ENCODE peak calls at places on chromosomes 5 and 9, in six cellular contexts. T, I, O, Q, F and H are unnamed samples.
A peak's percentile ranks its signal among the peaks of the same experiment; 100 is the strongest.

GRCh38 chr9:133906218-133906617 is 85.9 kb downstream of the VAV2 start:
- DNase-seq in O (no peak), I (no peak), Q (no peak), T (no peak), F (no peak), H (no peak)

GRCh38 chr5:31664566-31664965 is 25.6 kb downstream of the PDZD2 start:
- DNase-seq in T (no peak), F (no peak), O (no peak), I (no peak), Q (peak; percentile 1), H (peak; percentile 30)

GRCh38 chr5:168411871-168412270 is 74.4 kb upstream of the RARS1 start:
- DNase-seq in Q (no peak), T (no peak), F (no peak), I (no peak), O (no peak), H (no peak)

GRCh38 chr5:127925916-127926315 is 157.7 kb upstream of the SLC12A2 start:
- DNase-seq in T (no peak), F (no peak), O (no peak), Q (no peak), I (no peak), H (no peak)

GRCh38 chr5:20276061-20276958 is 288.3 kb upstream of the CDH18 start:
- DNase-seq in T (no peak), O (no peak), I (no peak), F (no peak), Q (no peak), H (peak; percentile 85)

GRCh38 chr5:109945097-109945678 is 255.5 kb downstream of the MAN2A1 start:
- DNase-seq in T (no peak), Q (no peak), I (no peak), O (peak; percentile 13), F (no peak), H (no peak)

GRCh38 chr5:174462128-174462527 is 262.3 kb upstream of the MSX2 start:
- DNase-seq in I (no peak), O (no peak), F (no peak), T (no peak), Q (no peak), H (no peak)

GRCh38 chr9:35071814-35072460 is 488 bp downstream of the VCP start:
- DNase-seq in O (peak; percentile 76), Q (peak; percentile 61), I (peak; percentile 79), T (peak; percentile 65), F (peak; percentile 50), H (peak; percentile 91)

GRCh38 chr5:179439181-179439990 is 94.1 kb upstream of the ADAMTS2 start:
- DNase-seq in I (no peak), F (no peak), O (no peak), Q (no peak), T (no peak), H (no peak)

GRCh38 chr9:137301086-137301947 is 754 bp downstream of the NRARP start:
- DNase-seq in Q (no peak), O (no peak), I (no peak), T (no peak), F (no peak), H (peak; percentile 41)

GRCh38 chr5:35859101-35859661 is 2.5 kb downstream of the IL7R start:
- DNase-seq in F (no peak), I (no peak), Q (no peak), T (peak; percentile 22), O (no peak), H (peak; percentile 84)

GRCh38 chr5:135426102-135427082 is 20.8 kb downstream of the DCANP1 start:
- DNase-seq in I (no peak), Q (peak; percentile 75), O (no peak), F (no peak), T (no peak), H (peak; percentile 58)

GRCh38 chr9:37806271-37806670 is 5.7 kb downstream of the DCAF10 start:
- DNase-seq in I (no peak), T (no peak), O (no peak), Q (no peak), F (no peak), H (no peak)

GRCh38 chr9:136996361-136997281 is at the start of gene CLIC3:
- DNase-seq in I (no peak), F (peak; percentile 43), T (peak; percentile 38), Q (no peak), O (peak; percentile 47), H (peak; percentile 44)

GRCh38 chr5:5666389-5666788 is 243.9 kb downstream of the ICE1 start:
- DNase-seq in T (no peak), F (no peak), I (no peak), Q (no peak), O (no peak), H (no peak)

GRCh38 chr9:108015690-108016089 is 526.1 kb upstream of the KLF4 start:
- DNase-seq in I (no peak), O (no peak), F (no peak), T (no peak), Q (no peak), H (no peak)

GRCh38 chr9:35563791-35564197 is 41.3 kb upstream of the TESK1 start:
- DNase-seq in O (no peak), I (no peak), Q (no peak), F (no peak), T (no peak), H (no peak)

GRCh38 chr5:99054972-99055371 is 126.2 kb upstream of the CHD1 start:
- DNase-seq in F (no peak), O (no peak), Q (no peak), T (no peak), I (no peak), H (no peak)

GRCh38 chr5:83931969-83932368 is 211.3 kb upstream of the HAPLN1 start:
- DNase-seq in T (no peak), F (no peak), O (no peak), Q (no peak), I (no peak), H (no peak)

GRCh38 chr5:6902597-6902996 is 189.4 kb downstream of the TENT4A start:
- DNase-seq in F (no peak), Q (no peak), I (no peak), O (no peak), T (no peak), H (no peak)

GRCh38 chr5:10323588-10324488 is 16.1 kb upstream of the CMBL start:
- DNase-seq in Q (no peak), O (no peak), T (no peak), F (no peak), I (no peak), H (no peak)

GRCh38 chr5:74035521-74035937 is 409.5 kb downstream of the ARHGEF28 start:
- DNase-seq in O (no peak), I (peak; percentile 1), F (no peak), T (no peak), Q (peak; percentile 56), H (peak; percentile 88)

GRCh38 chr5:76724871-76725270 is 8.9 kb downstream of the F2R start:
- DNase-seq in Q (no peak), T (no peak), F (no peak), I (no peak), O (no peak), H (peak; percentile 81)

GRCh38 chr5:116446356-116447005 is 128.1 kb downstream of the SEMA6A start:
- DNase-seq in I (no peak), T (no peak), F (no peak), O (no peak), Q (no peak), H (no peak)

GRCh38 chr9:136840877-136841645 is 1.2 kb upstream of the AJM1 start:
- DNase-seq in Q (no peak), F (no peak), T (no peak), I (peak; percentile 75), O (no peak), H (peak; percentile 66)

GRCh38 chr9:99825158-99826046 is 3.7 kb downstream of the NR4A3 start:
- DNase-seq in F (no peak), T (no peak), I (no peak), Q (no peak), O (peak; percentile 21), H (no peak)

GRCh38 chr9:124527781-124528180 is 20.6 kb upstream of the NR5A1 start:
- DNase-seq in O (no peak), I (no peak), Q (no peak), F (no peak), T (no peak), H (peak; percentile 60)

GRCh38 chr5:124919752-124920151 is 173.3 kb upstream of the ZNF608 start:
- DNase-seq in T (no peak), I (no peak), Q (no peak), F (no peak), O (no peak), H (no peak)

GRCh38 chr9:22100626-22101025 is 91.5 kb upstream of the CDKN2B start:
- DNase-seq in Q (no peak), O (no peak), I (no peak), T (no peak), F (no peak), H (no peak)